ENCODE peak calls at places on chromosomes 1 and 21, in ten cellular contexts. M, W, S, A, Q, J, Z, F, K and Y are unnamed samples.

GRCh38 chr21:31514598-31514997 is 144.9 kb upstream of the SOD1 start:
- DNase-seq in A (no peak), Z (no peak), Q (peak; percentile 73), K (no peak), J (no peak), F (peak; percentile 50), S (no peak), W (no peak), M (no peak), Y (no peak)

GRCh38 chr1:198584163-198584562 is 43.7 kb upstream of the ATP6V1G3 start:
- DNase-seq in Z (no peak), A (no peak), K (no peak), W (no peak), M (no peak), J (no peak), S (no peak), F (no peak), Q (no peak), Y (no peak)

GRCh38 chr1:31444725-31445448 is 31.9 kb downstream of the SERINC2 start:
- DNase-seq in A (no peak), F (no peak), S (no peak), M (no peak), K (peak; percentile 88), W (no peak), Q (no peak), Z (no peak), J (peak; percentile 85), Y (no peak)

GRCh38 chr1:77282187-77282865 is 507 bp downstream of the AK5 start:
- DNase-seq in J (peak; percentile 52), F (peak; percentile 57), Q (peak; percentile 67), S (no peak), Z (no peak), M (peak; percentile 20), K (no peak), A (peak; percentile 71), W (peak; percentile 41), Y (peak; percentile 78)

GRCh38 chr1:116943438-116943837 is 33.7 kb downstream of the PTGFRN start:
- DNase-seq in S (no peak), K (no peak), M (no peak), Z (no peak), F (no peak), Q (no peak), W (no peak), A (peak; percentile 23), J (no peak), Y (no peak)

GRCh38 chr1:8076171-8076570 is 50.1 kb upstream of the ERRFI1 start:
- DNase-seq in S (no peak), Q (no peak), A (no peak), J (no peak), K (no peak), Z (no peak), M (no peak), F (no peak), W (no peak), Y (no peak)

GRCh38 chr21:36981977-36982700 is 15.7 kb upstream of the HLCS start:
- DNase-seq in Z (no peak), M (no peak), K (no peak), W (no peak), F (no peak), A (no peak), Q (no peak), J (no peak), S (no peak), Y (no peak)

GRCh38 chr1:209160230-209160629 is 423.3 kb upstream of the CAMK1G start:
- DNase-seq in J (no peak), K (no peak), W (no peak), Q (no peak), S (no peak), Z (no peak), M (no peak), F (peak; percentile 51), A (no peak), Y (no peak)

GRCh38 chr1:203271018-203271743 is 34.1 kb upstream of the BTG2 start:
- DNase-seq in W (peak; percentile 82), Z (peak; percentile 52), M (no peak), F (peak; percentile 76), Q (peak; percentile 69), J (no peak), A (peak; percentile 74), S (peak; percentile 71), K (peak; percentile 94), Y (peak; percentile 83)

GRCh38 chr1:187721216-187721615 is 892.5 kb downstream of the PLA2G4A start:
- DNase-seq in F (no peak), W (no peak), A (no peak), S (no peak), K (no peak), M (no peak), Z (no peak), Q (no peak), J (no peak), Y (no peak)

GRCh38 chr1:175742790-175743459 is 470 bp downstream of the TNR start:
- DNase-seq in M (no peak), Z (no peak), F (peak; percentile 91), W (no peak), Q (peak; percentile 84), S (no peak), K (no peak), J (no peak), A (no peak), Y (no peak)

GRCh38 chr1:15156807-15157380 is 3.3 kb downstream of the TMEM51 start:
- DNase-seq in Q (peak; percentile 37), F (no peak), M (no peak), A (no peak), W (no peak), J (no peak), S (no peak), K (no peak), Z (no peak), Y (no peak)

GRCh38 chr1:240254778-240255291 is 163.2 kb downstream of the FMN2 start:
- DNase-seq in J (no peak), Z (no peak), F (peak; percentile 18), S (no peak), M (no peak), K (no peak), A (no peak), W (no peak), Q (peak; percentile 7), Y (no peak)

GRCh38 chr1:26278835-26279597 is 870 bp upstream of the SH3BGRL3 start:
- DNase-seq in F (no peak), J (peak; percentile 46), M (peak; percentile 42), K (no peak), Z (no peak), W (no peak), Q (peak; percentile 24), A (no peak), S (no peak), Y (peak; percentile 76)

DNA sequence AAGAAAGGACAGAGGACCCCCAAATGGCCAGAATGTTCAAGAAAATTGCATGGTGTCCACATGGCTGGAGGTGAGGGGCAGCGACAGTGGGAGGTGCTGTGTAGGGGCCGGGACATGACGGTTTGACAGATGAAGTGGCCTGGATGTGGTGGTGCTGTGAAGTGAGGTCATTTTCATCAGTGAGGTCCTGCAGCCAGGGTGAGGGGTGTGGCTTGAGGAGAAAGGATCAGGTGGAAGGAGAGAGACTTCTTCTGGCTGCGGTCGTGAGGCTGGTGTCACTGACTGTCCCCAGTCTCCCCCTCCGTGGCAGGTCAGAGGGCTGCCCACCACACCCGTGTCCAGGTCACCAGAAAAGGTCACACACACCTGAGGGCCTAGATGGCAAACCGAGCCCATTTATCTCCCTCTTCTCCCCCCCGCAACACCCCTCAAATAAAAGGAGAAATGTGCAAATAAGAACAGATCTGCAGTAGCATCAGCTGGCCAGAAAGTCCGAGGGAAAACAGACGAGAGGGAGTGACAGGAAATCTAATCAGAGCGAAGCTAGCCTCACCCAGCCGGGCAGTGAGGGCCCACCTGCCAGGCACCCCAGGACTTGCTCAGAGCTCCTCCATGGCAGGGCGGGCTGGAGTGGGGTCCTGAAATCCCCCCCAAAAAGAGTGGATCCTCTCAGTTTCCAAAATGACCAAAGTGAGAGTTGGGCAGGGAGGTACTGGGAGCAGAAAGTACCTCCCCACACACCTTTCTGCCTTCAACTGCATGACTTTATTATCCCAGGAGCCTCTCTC is 148.5 kb upstream of the EDN2 start:
- DNase-seq in S (no peak), K (no peak), J (no peak), W (no peak), F (no peak), A (no peak), M (no peak), Q (no peak), Z (no peak), Y (no peak)
- H3K4me1 ChIP-seq in S (no peaks in the 10 kb centered on the region), K (no peaks in the 10 kb centered on the region), J (no peaks in the 10 kb centered on the region), W (no peaks in the 10 kb centered on the region), F (no peaks in the 10 kb centered on the region), A (peaks cover 6% of the 10 kb centered on the region), M (no peaks in the 10 kb centered on the region), Q (no peaks in the 10 kb centered on the region), Z (no peaks in the 10 kb centered on the region), Y (no peaks in the 10 kb centered on the region)

GRCh38 chr1:205811660-205812059 is 1.3 kb downstream of the SLC41A1 start:
- DNase-seq in Z (peak; percentile 35), S (peak; percentile 67), Q (no peak), W (no peak), A (no peak), F (no peak), J (no peak), K (no peak), M (no peak), Y (no peak)
- H3K27ac ChIP-seq in Z (no peak overlapping the region), S (peak overlapping the region; percentile 81), Q (no peak overlapping the region), W (peak overlapping the region; percentile 65), A (no peak overlapping the region), F (no peak overlapping the region), J (no peak overlapping the region), K (peak overlapping the region; percentile 98), M (no peak overlapping the region), Y (no peak overlapping the region)

DNA sequence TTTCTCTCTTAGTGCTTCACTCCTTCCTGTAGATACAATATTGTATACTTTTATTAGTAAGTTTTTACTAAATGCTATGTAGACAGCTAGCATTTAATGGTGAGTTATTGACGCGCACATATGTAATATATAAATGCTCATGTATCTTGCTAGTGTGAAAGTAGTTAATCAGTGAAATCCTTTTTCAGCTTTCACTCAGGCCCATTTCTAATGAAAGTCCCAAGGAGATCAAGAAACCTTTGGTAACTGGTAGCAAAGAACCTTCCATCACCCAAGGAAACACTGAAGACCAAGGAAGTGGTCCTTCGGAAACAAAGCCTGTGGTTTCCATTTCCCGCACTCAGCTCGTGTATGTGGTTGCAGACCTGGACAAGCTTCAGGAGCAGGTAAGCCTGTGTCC is 27.2 kb downstream of the AGT start:
- DNase-seq in K (no peak), Z (no peak), F (no peak), S (no peak), M (no peak), W (no peak), Q (no peak), A (no peak), J (no peak), Y (no peak)
- H3K4me3 ChIP-seq in K (no peak overlapping the region), Z (no peak overlapping the region), F (no peak overlapping the region), S (no peak overlapping the region), M (no peak overlapping the region), W (no peak overlapping the region), Q (no peak overlapping the region), A (no peak overlapping the region), J (no peak overlapping the region), Y (no peak overlapping the region)

DNA sequence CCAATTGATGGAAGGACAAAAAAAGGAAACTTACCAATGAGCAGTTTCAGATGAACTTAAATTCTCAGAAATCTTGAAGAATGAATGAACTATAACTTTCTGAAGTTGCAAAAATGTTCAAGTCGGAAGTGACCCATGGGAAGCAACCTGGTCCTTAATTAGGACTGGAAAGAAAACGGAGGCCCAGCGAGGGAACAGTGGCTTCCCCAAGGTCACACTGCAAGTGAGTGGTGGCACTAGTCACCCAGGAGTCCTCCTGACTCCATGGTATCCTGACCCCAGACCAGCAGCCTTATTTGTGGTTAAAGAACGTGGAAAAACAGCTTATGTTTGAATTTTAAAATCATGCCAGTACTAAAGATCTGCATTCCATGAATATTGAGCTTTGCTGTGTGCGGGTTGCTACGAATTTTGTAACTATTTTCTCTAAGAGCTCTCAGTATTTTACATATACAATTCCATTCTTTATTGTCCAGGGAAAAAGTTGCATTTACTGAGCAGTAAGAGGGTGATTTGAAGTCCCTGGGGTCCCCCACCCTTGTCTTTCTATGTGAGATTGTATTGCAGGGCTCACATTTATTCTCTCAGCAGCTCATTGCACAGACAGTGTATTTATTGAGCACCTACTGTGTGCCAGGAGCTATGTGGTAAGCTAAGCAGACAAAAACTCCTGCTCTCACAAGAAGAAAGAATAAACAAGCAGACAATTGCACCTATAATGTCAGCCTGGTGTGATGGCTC is 61.5 kb upstream of the ATP5PO start:
- DNase-seq in S (no peak), Z (no peak), A (no peak), Q (no peak), M (no peak), J (no peak), F (no peak), W (no peak), K (no peak), Y (no peak)
- H3K4me1 ChIP-seq in S (peaks cover 19% of the 10 kb centered on the region), Z (no peaks in the 10 kb centered on the region), A (peaks cover 29% of the 10 kb centered on the region), Q (peaks cover 12% of the 10 kb centered on the region), M (peaks cover 11% of the 10 kb centered on the region), J (no peaks in the 10 kb centered on the region), F (peaks cover 5% of the 10 kb centered on the region), W (peaks cover 32% of the 10 kb centered on the region), K (peaks cover 16% of the 10 kb centered on the region), Y (no peaks in the 10 kb centered on the region)